ENCODE peak calls at places on chromosome 4, in seven cellular contexts. One of them, this sample, is unnamed.

GRCh38 chr4:55175779-55176231 is 50.4 kb upstream of the KDR start:
- DNase-seq in T-helper 2 cell: no peak
- DNase-seq in GM10248: no peak
- DNase-seq in heart left ventricle: no peak
- DNase-seq in stromal cell of bone marrow: no peak
- DNase-seq in LoVo: peak; percentile 24
- DNase-seq in spleen: no peak
- DNase-seq in this sample: peak; percentile 77

GRCh38 chr4:163217505-163217904 is 50.8 kb upstream of the NAF1 start:
- DNase-seq in T-helper 2 cell: no peak
- DNase-seq in GM10248: no peak
- DNase-seq in heart left ventricle: no peak
- DNase-seq in stromal cell of bone marrow: no peak
- DNase-seq in LoVo: no peak
- DNase-seq in spleen: no peak
- DNase-seq in this sample: no peak

GRCh38 chr4:155742310-155743015 is 16.4 kb upstream of the GUCY1B1 start:
- DNase-seq in T-helper 2 cell: no peak
- DNase-seq in GM10248: no peak
- DNase-seq in heart left ventricle: no peak
- DNase-seq in stromal cell of bone marrow: no peak
- DNase-seq in LoVo: no peak
- DNase-seq in spleen: no peak
- DNase-seq in this sample: no peak

GRCh38 chr4:183436417-183436816 is 8.0 kb upstream of the CDKN2AIP start:
- DNase-seq in T-helper 2 cell: no peak
- DNase-seq in GM10248: no peak
- DNase-seq in heart left ventricle: no peak
- DNase-seq in stromal cell of bone marrow: no peak
- DNase-seq in LoVo: no peak
- DNase-seq in spleen: peak; percentile 35
- DNase-seq in this sample: no peak

GRCh38 chr4:5863461-5864113 is 29.3 kb downstream of the CRMP1 start:
- DNase-seq in T-helper 2 cell: peak; percentile 91
- DNase-seq in GM10248: no peak
- DNase-seq in heart left ventricle: no peak
- DNase-seq in stromal cell of bone marrow: peak; percentile 82
- DNase-seq in LoVo: peak; percentile 37
- DNase-seq in spleen: no peak
- DNase-seq in this sample: peak; percentile 50

GRCh38 chr4:110475881-110476818 is at the start of gene ENPEP:
- DNase-seq in T-helper 2 cell: no peak
- DNase-seq in GM10248: no peak
- DNase-seq in heart left ventricle: no peak
- DNase-seq in stromal cell of bone marrow: no peak
- DNase-seq in LoVo: no peak
- DNase-seq in spleen: no peak
- DNase-seq in this sample: no peak

GRCh38 chr4:2689825-2690700 is 66.1 kb downstream of the TNIP2 start:
- DNase-seq in T-helper 2 cell: no peak
- DNase-seq in GM10248: no peak
- DNase-seq in heart left ventricle: no peak
- DNase-seq in stromal cell of bone marrow: no peak
- DNase-seq in LoVo: no peak
- DNase-seq in spleen: peak; percentile 90
- DNase-seq in this sample: no peak

GRCh38 chr4:17206829-17207773 is 304.8 kb downstream of the QDPR start:
- DNase-seq in T-helper 2 cell: no peak
- DNase-seq in GM10248: no peak
- DNase-seq in heart left ventricle: no peak
- DNase-seq in stromal cell of bone marrow: peak; percentile 25
- DNase-seq in LoVo: no peak
- DNase-seq in spleen: no peak
- DNase-seq in this sample: no peak

GRCh38 chr4:38802561-38803355 is 1.8 kb downstream of the TLR1 start:
- DNase-seq in T-helper 2 cell: peak; percentile 66
- DNase-seq in GM10248: no peak
- DNase-seq in heart left ventricle: no peak
- DNase-seq in stromal cell of bone marrow: no peak
- DNase-seq in LoVo: no peak
- DNase-seq in spleen: no peak
- DNase-seq in this sample: no peak

GRCh38 chr4:77538144-77538543 is 67.5 kb upstream of the CXCL13 start:
- DNase-seq in T-helper 2 cell: peak; percentile 46
- DNase-seq in GM10248: no peak
- DNase-seq in heart left ventricle: no peak
- DNase-seq in stromal cell of bone marrow: peak; percentile 80
- DNase-seq in LoVo: peak; percentile 81
- DNase-seq in spleen: no peak
- DNase-seq in this sample: peak; percentile 4

GRCh38 chr4:55758081-55758480 is 61.5 kb upstream of the EXOC1L start:
- DNase-seq in T-helper 2 cell: no peak
- DNase-seq in GM10248: no peak
- DNase-seq in heart left ventricle: no peak
- DNase-seq in stromal cell of bone marrow: peak; percentile 25
- DNase-seq in LoVo: no peak
- DNase-seq in spleen: no peak
- DNase-seq in this sample: no peak

GRCh38 chr4:186416451-186417060 is 138.8 kb downstream of the MTNR1A start:
- DNase-seq in T-helper 2 cell: no peak
- DNase-seq in GM10248: no peak
- DNase-seq in heart left ventricle: no peak
- DNase-seq in stromal cell of bone marrow: no peak
- DNase-seq in LoVo: no peak
- DNase-seq in spleen: no peak
- DNase-seq in this sample: no peak

GRCh38 chr4:61739899-61740298 is 539.8 kb downstream of the ADGRL3 start:
- DNase-seq in T-helper 2 cell: no peak
- DNase-seq in GM10248: no peak
- DNase-seq in heart left ventricle: no peak
- DNase-seq in stromal cell of bone marrow: no peak
- DNase-seq in LoVo: no peak
- DNase-seq in spleen: no peak
- DNase-seq in this sample: no peak

GRCh38 chr4:158802914-158803313 is 34.1 kb downstream of the FNIP2 start:
- DNase-seq in T-helper 2 cell: no peak
- DNase-seq in GM10248: no peak
- DNase-seq in heart left ventricle: no peak
- DNase-seq in stromal cell of bone marrow: no peak
- DNase-seq in LoVo: no peak
- DNase-seq in spleen: no peak
- DNase-seq in this sample: no peak

GRCh38 chr4:127138586-127138985 is 494.2 kb upstream of the INTU start:
- DNase-seq in T-helper 2 cell: no peak
- DNase-seq in GM10248: no peak
- DNase-seq in heart left ventricle: no peak
- DNase-seq in stromal cell of bone marrow: no peak
- DNase-seq in LoVo: no peak
- DNase-seq in spleen: no peak
- DNase-seq in this sample: no peak

GRCh38 chr4:3821580-3822229 is 55.5 kb downstream of the ADRA2C start:
- DNase-seq in T-helper 2 cell: no peak
- DNase-seq in GM10248: no peak
- DNase-seq in heart left ventricle: peak; percentile 51
- DNase-seq in stromal cell of bone marrow: no peak
- DNase-seq in LoVo: no peak
- DNase-seq in spleen: no peak
- DNase-seq in this sample: no peak

GRCh38 chr4:186979966-186980745 is 256.5 kb upstream of the FAT1 start:
- DNase-seq in T-helper 2 cell: no peak
- DNase-seq in GM10248: no peak
- DNase-seq in heart left ventricle: no peak
- DNase-seq in stromal cell of bone marrow: peak; percentile 17
- DNase-seq in LoVo: no peak
- DNase-seq in spleen: no peak
- DNase-seq in this sample: no peak

GRCh38 chr4:25982962-25983361 is 68.9 kb downstream of the SMIM20 start:
- DNase-seq in T-helper 2 cell: no peak
- DNase-seq in GM10248: no peak
- DNase-seq in heart left ventricle: no peak
- DNase-seq in stromal cell of bone marrow: no peak
- DNase-seq in LoVo: no peak
- DNase-seq in spleen: no peak
- DNase-seq in this sample: no peak

GRCh38 chr4:99754756-99755155 is 61.9 kb upstream of the DAPP1 start:
- DNase-seq in T-helper 2 cell: no peak
- DNase-seq in GM10248: no peak
- DNase-seq in heart left ventricle: no peak
- DNase-seq in stromal cell of bone marrow: no peak
- DNase-seq in LoVo: no peak
- DNase-seq in spleen: no peak
- DNase-seq in this sample: no peak

GRCh38 chr4:17567267-17567666 is 9.7 kb upstream of the LAP3 start:
- DNase-seq in T-helper 2 cell: no peak
- DNase-seq in GM10248: no peak
- DNase-seq in heart left ventricle: no peak
- DNase-seq in stromal cell of bone marrow: no peak
- DNase-seq in LoVo: no peak
- DNase-seq in spleen: no peak
- DNase-seq in this sample: no peak

GRCh38 chr4:22192302-22192645 is 243.7 kb upstream of the KCNIP4 start:
- DNase-seq in T-helper 2 cell: no peak
- DNase-seq in GM10248: no peak
- DNase-seq in heart left ventricle: no peak
- DNase-seq in stromal cell of bone marrow: no peak
- DNase-seq in LoVo: no peak
- DNase-seq in spleen: no peak
- DNase-seq in this sample: no peak

GRCh38 chr4:34178476-34178875 is 2065.8 kb downstream of the ARAP2 start:
- DNase-seq in T-helper 2 cell: no peak
- DNase-seq in GM10248: no peak
- DNase-seq in heart left ventricle: no peak
- DNase-seq in stromal cell of bone marrow: no peak
- DNase-seq in LoVo: no peak
- DNase-seq in spleen: no peak
- DNase-seq in this sample: no peak

GRCh38 chr4:67929447-67929846 is 33.8 kb downstream of the TMPRSS11A start:
- DNase-seq in T-helper 2 cell: no peak
- DNase-seq in GM10248: no peak
- DNase-seq in heart left ventricle: no peak
- DNase-seq in stromal cell of bone marrow: no peak
- DNase-seq in LoVo: peak; percentile 7
- DNase-seq in spleen: no peak
- DNase-seq in this sample: no peak

GRCh38 chr4:184722798-184723197 is 11.1 kb downstream of the CENPU start:
- DNase-seq in T-helper 2 cell: peak; percentile 38
- DNase-seq in GM10248: no peak
- DNase-seq in heart left ventricle: no peak
- DNase-seq in stromal cell of bone marrow: no peak
- DNase-seq in LoVo: no peak
- DNase-seq in spleen: no peak
- DNase-seq in this sample: no peak

GRCh38 chr4:128068927-128069326 is 7.8 kb downstream of the LARP1B start:
- DNase-seq in T-helper 2 cell: peak; percentile 35
- DNase-seq in GM10248: no peak
- DNase-seq in heart left ventricle: no peak
- DNase-seq in stromal cell of bone marrow: peak; percentile 4
- DNase-seq in LoVo: peak; percentile 12
- DNase-seq in spleen: no peak
- DNase-seq in this sample: no peak

GRCh38 chr4:108398836-108399235 is 221.5 kb upstream of the RPL34 start:
- DNase-seq in T-helper 2 cell: no peak
- DNase-seq in GM10248: no peak
- DNase-seq in heart left ventricle: no peak
- DNase-seq in stromal cell of bone marrow: no peak
- DNase-seq in LoVo: no peak
- DNase-seq in spleen: no peak
- DNase-seq in this sample: no peak

GRCh38 chr4:143406523-143406922 is 69.8 kb downstream of the GAB1 start:
- DNase-seq in T-helper 2 cell: no peak
- DNase-seq in GM10248: no peak
- DNase-seq in heart left ventricle: no peak
- DNase-seq in stromal cell of bone marrow: peak; percentile 73
- DNase-seq in LoVo: no peak
- DNase-seq in spleen: no peak
- DNase-seq in this sample: no peak

GRCh38 chr4:147286846-147287587 is 193.9 kb upstream of the EDNRA start:
- DNase-seq in T-helper 2 cell: no peak
- DNase-seq in GM10248: no peak
- DNase-seq in heart left ventricle: no peak
- DNase-seq in stromal cell of bone marrow: no peak
- DNase-seq in LoVo: no peak
- DNase-seq in spleen: no peak
- DNase-seq in this sample: no peak

GRCh38 chr4:35365186-35365585 is 879.1 kb downstream of the ARAP2 start:
- DNase-seq in T-helper 2 cell: no peak
- DNase-seq in GM10248: no peak
- DNase-seq in heart left ventricle: no peak
- DNase-seq in stromal cell of bone marrow: no peak
- DNase-seq in LoVo: no peak
- DNase-seq in spleen: no peak
- DNase-seq in this sample: no peak

GRCh38 chr4:3791910-3792542 is 25.8 kb downstream of the ADRA2C start:
- DNase-seq in T-helper 2 cell: peak; percentile 33
- DNase-seq in GM10248: peak; percentile 48
- DNase-seq in heart left ventricle: peak; percentile 64
- DNase-seq in stromal cell of bone marrow: no peak
- DNase-seq in LoVo: peak; percentile 16
- DNase-seq in spleen: no peak
- DNase-seq in this sample: peak; percentile 49

GRCh38 chr4:186203391-186203802 is 12.0 kb downstream of the CYP4V2 start:
- DNase-seq in T-helper 2 cell: peak; percentile 6
- DNase-seq in GM10248: no peak
- DNase-seq in heart left ventricle: no peak
- DNase-seq in stromal cell of bone marrow: no peak
- DNase-seq in LoVo: no peak
- DNase-seq in spleen: no peak
- DNase-seq in this sample: no peak

GRCh38 chr4:8472689-8473197 is 32.2 kb downstream of the TRMT44 start:
- DNase-seq in T-helper 2 cell: no peak
- DNase-seq in GM10248: no peak
- DNase-seq in heart left ventricle: no peak
- DNase-seq in stromal cell of bone marrow: peak; percentile 73
- DNase-seq in LoVo: no peak
- DNase-seq in spleen: no peak
- DNase-seq in this sample: peak; percentile 39

This sample was measured in PC-9.